ENCODE peak calls at places on chromosomes 4 and X, in four cellular contexts. H is GM12891, P is K562, E is GM12878. B is an unnamed sample.

GRCh38 chrX:111041018-111041462 is 55.0 kb upstream of the PAK3 start:
- DNase-seq in P (no peak), H (no peak), E (no peak), B (peak)

GRCh38 chr4:152976466-152976761 is 40.3 kb downstream of the FHDC1 start:
- DNase-seq in H (no peak), P (no peak), E (no peak), B (no peak)

GRCh38 chr4:108172231-108172779 is 3.6 kb upstream of the LEF1 start:
- DNase-seq in H (no peak), P (no peak), E (no peak), B (no peak)

GRCh38 chr4:82517043-82517442 is 44.7 kb downstream of the TMEM150C start:
- DNase-seq in P (no peak), H (no peak), E (no peak), B (no peak)

GRCh38 chrX:13283968-13284914 is 35.6 kb downstream of the ATXN3L start:
- DNase-seq in P (no peak), E (no peak), H (no peak), B (no peak)

GRCh38 chrX:56857042-56857441 is 128.0 kb downstream of the NBDY start:
- DNase-seq in H (no peak), P (no peak), E (no peak), B (no peak)

GRCh38 chr4:26145212-26145611 is 175.6 kb upstream of the RBPJ start:
- DNase-seq in H (no peak), E (no peak), P (no peak), B (no peak)

GRCh38 chrX:71493111-71493613 is 39.7 kb upstream of the OGT start:
- DNase-seq in E (no peak), P (no peak), H (no peak), B (no peak)

GRCh38 chr4:40423735-40424134 is 88.6 kb downstream of the CHRNA9 start:
- DNase-seq in H (no peak), P (no peak), E (no peak), B (no peak)

GRCh38 chrX:129846686-129847085 is 3.0 kb upstream of the ZDHHC9 start:
- DNase-seq in P (no peak), E (no peak), H (no peak), B (no peak)

GRCh38 chr4:186757696-186758330 is 34.2 kb upstream of the FAT1 start:
- DNase-seq in H (no peak), P (no peak), E (no peak), B (no peak)
- TF ChIP-seq SPI1 in H (no peak), P (no peak), E (no peak), B (no peak)

GRCh38 chrX:1239681-1240142 is 27.3 kb upstream of the CRLF2 start:
- DNase-seq in H (peak), P (no peak), E (peak), B (peak)

GRCh38 chrX:1248381-1249061 is 20.1 kb upstream of the CSF2RA start:
- DNase-seq in P (no peak), E (no peak), H (no peak), B (no peak)

GRCh38 chrX:1244164-1245076 is 24.2 kb upstream of the CSF2RA start:
- DNase-seq in H (no peak), P (no peak), E (no peak), B (no peak)

GRCh38 chrX:1246816-1247215 is 21.8 kb upstream of the CSF2RA start:
- DNase-seq in E (peak), H (peak), P (peak), B (no peak)

GRCh38 chrX:1242901-1243402 is 25.7 kb upstream of the CSF2RA start:
- DNase-seq in E (peak), H (no peak), P (no peak), B (no peak)
- TF ChIP-seq SPI1 in E (no peak), H (no peak), P (no peak), B (no peak)

GRCh38 chr4:112518675-112519074 is 2.7 kb upstream of the NEUROG2 start:
- DNase-seq in E (no peak), H (no peak), P (no peak), B (no peak)

GRCh38 chr4:112516076-112516385 is at the start of gene NEUROG2:
- DNase-seq in E (no peak), H (no peak), P (no peak), B (no peak)

GRCh38 chr4:112517911-112518310 is 1.9 kb upstream of the NEUROG2 start:
- DNase-seq in E (no peak), H (no peak), P (no peak), B (no peak)

GRCh38 chr4:112516401-112517066 is 554 bp upstream of the NEUROG2 start:
- DNase-seq in P (peak), E (no peak), H (peak), B (no peak)

GRCh38 chr4:112517067-112517588 is 1.1 kb upstream of the NEUROG2 start:
- DNase-seq in E (peak), P (no peak), H (no peak), B (no peak)
- TF ChIP-seq SPI1 in E (no peak), P (no peak), H (peak), B (no peak)

DNA sequence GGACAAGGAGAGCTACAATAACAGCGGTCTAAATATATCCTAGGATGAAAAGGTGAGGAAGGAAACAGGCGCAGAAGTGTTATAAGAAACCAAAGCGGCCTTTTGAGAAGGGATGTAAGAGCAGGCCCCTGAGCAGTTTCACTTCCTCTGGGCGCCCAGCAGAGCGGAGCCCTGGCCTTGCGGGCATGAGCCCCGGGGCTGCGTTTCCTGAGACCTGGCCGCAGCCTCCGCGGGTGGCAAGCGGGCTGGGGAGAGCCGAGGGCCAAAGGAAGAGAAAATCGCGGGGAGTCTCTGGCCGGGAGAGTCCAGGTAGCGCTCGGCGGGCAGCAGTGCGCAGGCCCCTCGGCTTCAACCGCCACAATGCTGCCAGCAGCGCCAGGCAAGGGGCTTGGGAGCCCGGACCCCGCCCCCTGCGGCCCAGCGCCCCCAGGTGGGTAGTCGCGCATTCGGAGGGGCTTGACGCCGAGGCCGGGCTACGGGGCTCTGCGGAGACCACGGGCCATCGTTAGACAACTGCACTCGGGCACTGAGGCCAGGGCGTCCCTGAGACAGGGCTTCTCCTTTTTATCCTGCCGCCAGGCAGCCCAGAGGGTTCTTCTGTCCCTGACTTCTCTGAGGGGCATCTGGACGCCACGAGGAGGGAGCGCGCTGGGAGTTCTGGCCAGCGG is at the start of gene BANK1:
- DNase-seq in H (peak), E (peak), P (no peak), B (peak)
- TF ChIP-seq SPI1 in H (peak), E (peak), P (no peak), B (peak)

DNA sequence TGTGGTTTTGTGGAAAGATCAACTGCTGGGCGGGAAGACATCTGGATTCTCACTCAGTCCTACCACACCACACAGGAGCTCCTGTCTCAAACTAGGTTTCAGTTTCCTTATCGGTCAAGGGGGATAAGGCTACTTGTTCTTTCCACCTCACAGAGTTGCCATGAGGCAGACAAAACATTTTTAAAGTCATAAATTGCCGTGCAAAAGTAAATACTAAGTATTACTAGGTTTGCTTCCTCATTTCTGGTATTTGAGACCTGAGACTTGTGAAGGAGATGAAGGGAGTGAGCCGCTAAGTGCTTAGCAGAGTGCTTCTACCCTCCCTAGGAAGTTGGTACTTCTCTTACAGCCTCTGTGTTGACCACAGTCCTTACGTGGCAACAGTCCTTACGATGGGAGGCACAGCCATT is 1.5 kb downstream of the LAP3 start:
- DNase-seq in H (peak), E (peak), P (no peak), B (peak)
- TF ChIP-seq SPI1 in H (no peak), E (no peak), P (no peak), B (no peak)

DNA sequence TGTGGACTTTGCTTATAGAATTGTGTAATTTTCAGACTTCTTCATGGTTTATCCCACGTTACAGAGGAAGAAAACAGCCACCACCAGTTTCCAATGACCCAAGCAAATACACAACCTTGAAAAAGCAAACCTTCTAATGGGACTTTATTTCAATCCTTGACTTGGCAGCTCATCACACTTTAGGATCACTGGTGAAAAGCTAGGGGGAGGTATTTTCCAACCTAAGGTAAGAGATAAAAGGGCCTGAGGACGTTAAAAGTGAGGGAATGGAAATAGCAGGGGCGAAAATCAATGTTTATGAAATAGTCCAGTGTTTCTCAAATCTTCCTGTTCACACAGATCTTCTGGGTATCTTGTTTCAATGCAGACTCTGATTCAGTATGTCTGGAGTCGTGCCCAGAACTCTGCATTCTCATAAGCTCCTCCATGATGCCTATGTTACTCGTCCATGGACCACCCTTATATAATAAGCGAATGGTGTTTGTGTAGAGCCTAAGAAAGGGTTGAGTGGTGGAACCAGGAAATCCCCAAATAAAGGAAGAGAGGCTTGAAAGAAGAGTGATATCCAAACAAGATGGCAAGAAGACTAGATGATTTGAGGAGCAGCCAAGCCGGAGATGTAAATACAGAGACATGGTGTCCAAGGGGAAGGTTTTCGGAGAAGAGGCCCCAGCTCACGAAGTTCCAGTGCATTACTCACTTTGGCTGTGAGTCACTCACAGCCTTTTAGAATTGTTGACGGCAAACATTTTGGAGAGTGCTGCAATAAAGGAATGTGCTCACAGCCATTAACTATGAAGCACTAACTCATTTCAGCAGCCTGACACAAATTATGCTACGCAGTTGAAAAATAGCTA is 215.6 kb upstream of the PPARGC1A start:
- DNase-seq in P (no peak), H (no peak), E (no peak), B (no peak)
- TF ChIP-seq SPI1 in P (no peak), H (no peak), E (no peak), B (no peak)

DNA sequence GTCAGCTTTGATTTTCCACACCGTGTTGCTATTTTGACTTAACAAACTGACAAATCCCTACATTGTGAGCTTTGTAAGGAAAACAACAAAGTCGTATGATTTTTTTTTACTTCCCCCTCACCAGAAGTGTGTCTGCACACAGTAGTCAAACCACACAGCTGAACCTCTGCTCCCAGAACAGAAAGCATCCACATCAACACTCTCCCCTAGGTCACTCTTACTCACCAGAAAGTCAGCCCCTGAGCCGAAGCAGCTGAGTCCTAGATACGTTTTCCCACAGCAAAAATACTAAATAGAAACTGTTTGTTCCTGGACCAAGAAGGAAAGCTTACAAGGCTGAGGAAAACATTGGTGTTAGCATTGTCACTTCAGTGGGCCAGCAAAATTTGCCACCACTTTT is 305.7 kb downstream of the DHX15 start:
- DNase-seq in P (no peak), E (no peak), H (no peak), B (no peak)
- TF ChIP-seq SPI1 in P (no peak), E (no peak), H (no peak), B (no peak)

GRCh38 chr4:76856183-76856969 is 41.6 kb downstream of the SOWAHB start:
- DNase-seq in P (no peak), H (no peak), E (no peak), B (peak)

GRCh38 chr4:76854858-76855257 is 43.1 kb downstream of the SOWAHB start:
- DNase-seq in E (no peak), H (no peak), P (no peak), B (no peak)

GRCh38 chr4:76850010-76850441 is 47.9 kb downstream of the SOWAHB start:
- DNase-seq in H (no peak), P (no peak), E (no peak), B (no peak)

GRCh38 chr4:76857010-76857409 is 40.9 kb downstream of the SOWAHB start:
- DNase-seq in E (no peak), H (no peak), P (no peak), B (no peak)

GRCh38 chr4:76851375-76851774 is 46.6 kb downstream of the SOWAHB start:
- DNase-seq in E (no peak), P (no peak), H (no peak), B (no peak)
- TF ChIP-seq SPI1 in E (no peak), P (no peak), H (no peak), B (no peak)

GRCh38 chr4:1583051-1583785 is 100.9 kb downstream of the FAM53A start:
- DNase-seq in E (no peak), P (no peak), H (no peak), B (no peak)
- TF ChIP-seq SPI1 in E (no peak), P (no peak), H (no peak), B (no peak)

DNA sequence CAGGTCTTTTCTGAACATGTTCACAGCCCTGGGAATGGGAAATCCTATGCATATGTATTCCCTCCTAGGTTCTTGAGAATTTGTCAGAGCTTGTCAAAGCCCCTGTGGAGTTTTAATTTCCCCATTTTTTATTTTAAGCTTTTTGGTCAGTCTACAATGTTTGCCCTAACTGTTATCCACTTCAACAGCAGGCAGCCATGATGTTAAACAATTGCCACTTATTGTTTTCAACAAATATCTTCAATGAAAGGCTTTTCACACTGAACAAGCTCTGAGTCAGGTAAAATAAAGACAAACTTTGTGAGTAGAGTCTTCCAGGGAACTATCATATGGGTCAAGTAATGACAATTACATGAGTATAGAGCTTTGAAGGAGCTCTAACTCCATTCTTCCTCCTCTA is 25.0 kb upstream of the ATP1B4 start:
- DNase-seq in P (no peak), H (no peak), E (no peak), B (no peak)
- TF ChIP-seq SPI1 in P (no peak), H (no peak), E (no peak), B (no peak)

B was measured in HL-60.